ENCODE peak calls at places on chromosome X, in ten cellular contexts. O is hypothalamus, G is coronary artery, M is NCI-H774, Z is PC-3, B is NCI-H1436, K is fibroblast of lung, V is AG04450, Y is suprapubic skin, D is Right ventricle myocardium superior. X is an unnamed sample.

GRCh38 chrX:135509885-135510284 is 10.6 kb upstream of the INTS6L start:
- DNase-seq in O (no peak), G (no peak), M (no peak), Z (no peak), B (no peak), K (no peak), V (no peak), Y (no peak), D (no peak), X (no peak)

GRCh38 chrX:15334561-15334960 is 762 bp downstream of the PIGA start:
- DNase-seq in O (no peak), G (no peak), M (no peak), Z (peak), B (no peak), K (no peak), V (no peak), Y (no peak), D (no peak), X (no peak)

GRCh38 chrX:12973561-12974216 is 1.2 kb upstream of the TMSB4X start:
- DNase-seq in O (no peak), G (no peak), M (no peak), Z (no peak), B (no peak), K (no peak), V (no peak), Y (no peak), D (peak), X (peak)

GRCh38 chrX:19017271-19017670 is 33.4 kb upstream of the PHKA2 start:
- DNase-seq in O (no peak), G (no peak), M (no peak), Z (peak), B (no peak), K (peak), V (no peak), Y (no peak), D (no peak), X (no peak)

GRCh38 chrX:66110112-66110511 is 53.9 kb upstream of the HEPH start:
- DNase-seq in O (no peak), G (no peak), M (no peak), Z (peak), B (no peak), K (peak), V (no peak), Y (no peak), D (no peak), X (no peak)

GRCh38 chrX:40484408-40485091 is 96.2 kb upstream of the ATP6AP2 start:
- DNase-seq in O (no peak), G (no peak), M (no peak), Z (no peak), B (no peak), K (no peak), V (no peak), Y (no peak), D (no peak), X (no peak)

GRCh38 chrX:122363112-122363511 is 821.0 kb upstream of the GRIA3 start:
- DNase-seq in O (no peak), G (no peak), M (no peak), Z (no peak), B (no peak), K (no peak), V (no peak), Y (no peak), D (no peak), X (no peak)

GRCh38 chrX:136183917-136184316 is 36.6 kb downstream of the FHL1 start:
- DNase-seq in O (no peak), G (no peak), M (no peak), Z (no peak), B (no peak), K (peak), V (no peak), Y (no peak), D (no peak), X (no peak)

X was measured in right lobe of liver.